ENCODE peak calls at places on chromosomes 13 and 19, in five cellular contexts. One of them, this sample, is unnamed.
A peak's percentile ranks its signal among the peaks of the same experiment; 100 is the strongest.

GRCh38 chr19:4575267-4575793 is 15.8 kb upstream of the SEMA6B start:
- DNase-seq in thoracic aorta: no peak
- DNase-seq in tibial nerve: no peak
- DNase-seq in CD4-positive, CD25-positive, alpha-beta regulatory T cell: no peak
- DNase-seq in CD4-positive, alpha-beta memory T cell: no peak
- DNase-seq in this sample: peak; percentile 65

GRCh38 chr13:86051134-86052103 is 252.2 kb upstream of the SLITRK6 start:
- DNase-seq in tibial nerve: no peak
- DNase-seq in CD4-positive, CD25-positive, alpha-beta regulatory T cell: no peak
- DNase-seq in thoracic aorta: no peak
- DNase-seq in CD4-positive, alpha-beta memory T cell: no peak
- DNase-seq in this sample: no peak

GRCh38 chr13:110379905-110380341 is 72.8 kb downstream of the COL4A2 start:
- DNase-seq in CD4-positive, alpha-beta memory T cell: no peak
- DNase-seq in tibial nerve: no peak
- DNase-seq in thoracic aorta: no peak
- DNase-seq in CD4-positive, CD25-positive, alpha-beta regulatory T cell: no peak
- DNase-seq in this sample: no peak

GRCh38 chr13:82002693-82003092 is 1661.8 kb upstream of the SPRY2 start:
- DNase-seq in CD4-positive, alpha-beta memory T cell: no peak
- DNase-seq in thoracic aorta: no peak
- DNase-seq in CD4-positive, CD25-positive, alpha-beta regulatory T cell: no peak
- DNase-seq in tibial nerve: no peak
- DNase-seq in this sample: no peak

GRCh38 chr13:40922437-40923040 is 96.6 kb downstream of the ELF1 start:
- DNase-seq in CD4-positive, alpha-beta memory T cell: no peak
- DNase-seq in CD4-positive, CD25-positive, alpha-beta regulatory T cell: no peak
- DNase-seq in thoracic aorta: no peak
- DNase-seq in tibial nerve: no peak
- DNase-seq in this sample: no peak

GRCh38 chr13:33111414-33112110 is 95.3 kb downstream of the KL start:
- DNase-seq in tibial nerve: no peak
- DNase-seq in CD4-positive, alpha-beta memory T cell: no peak
- DNase-seq in CD4-positive, CD25-positive, alpha-beta regulatory T cell: no peak
- DNase-seq in thoracic aorta: no peak
- DNase-seq in this sample: no peak

GRCh38 chr19:5078179-5078578 is 109.3 kb downstream of the KDM4B start:
- DNase-seq in tibial nerve: no peak
- DNase-seq in thoracic aorta: no peak
- DNase-seq in CD4-positive, alpha-beta memory T cell: peak; percentile 47
- DNase-seq in CD4-positive, CD25-positive, alpha-beta regulatory T cell: no peak
- DNase-seq in this sample: no peak

GRCh38 chr19:3249408-3249807 is 24.9 kb downstream of the CELF5 start:
- DNase-seq in thoracic aorta: no peak
- DNase-seq in CD4-positive, CD25-positive, alpha-beta regulatory T cell: no peak
- DNase-seq in tibial nerve: no peak
- DNase-seq in CD4-positive, alpha-beta memory T cell: no peak
- DNase-seq in this sample: peak; percentile 69

GRCh38 chr19:17021793-17022590 is 4.6 kb downstream of the CPAMD8 start:
- DNase-seq in thoracic aorta: no peak
- DNase-seq in tibial nerve: no peak
- DNase-seq in CD4-positive, CD25-positive, alpha-beta regulatory T cell: no peak
- DNase-seq in CD4-positive, alpha-beta memory T cell: no peak
- DNase-seq in this sample: no peak

GRCh38 chr13:77124423-77124822 is 97.5 kb upstream of the FBXL3 start:
- DNase-seq in CD4-positive, CD25-positive, alpha-beta regulatory T cell: no peak
- DNase-seq in thoracic aorta: no peak
- DNase-seq in tibial nerve: no peak
- DNase-seq in CD4-positive, alpha-beta memory T cell: no peak
- DNase-seq in this sample: no peak

GRCh38 chr13:28052945-28053344 is 47.4 kb downstream of the FLT3 start:
- DNase-seq in thoracic aorta: no peak
- DNase-seq in CD4-positive, alpha-beta memory T cell: no peak
- DNase-seq in CD4-positive, CD25-positive, alpha-beta regulatory T cell: no peak
- DNase-seq in tibial nerve: no peak
- DNase-seq in this sample: no peak

GRCh38 chr19:2488942-2489731 is 13.2 kb downstream of the GADD45B start:
- DNase-seq in CD4-positive, CD25-positive, alpha-beta regulatory T cell: no peak
- DNase-seq in CD4-positive, alpha-beta memory T cell: no peak
- DNase-seq in tibial nerve: no peak
- DNase-seq in thoracic aorta: no peak
- DNase-seq in this sample: peak; percentile 31

GRCh38 chr19:1992759-1993260 is 22.7 kb downstream of the BTBD2 start:
- DNase-seq in thoracic aorta: no peak
- DNase-seq in CD4-positive, CD25-positive, alpha-beta regulatory T cell: no peak
- DNase-seq in tibial nerve: no peak
- DNase-seq in CD4-positive, alpha-beta memory T cell: peak; percentile 27
- DNase-seq in this sample: no peak

GRCh38 chr13:30019648-30020626 is 169.5 kb upstream of the UBL3 start:
- DNase-seq in CD4-positive, CD25-positive, alpha-beta regulatory T cell: no peak
- DNase-seq in CD4-positive, alpha-beta memory T cell: no peak
- DNase-seq in thoracic aorta: no peak
- DNase-seq in tibial nerve: no peak
- DNase-seq in this sample: no peak

GRCh38 chr19:4077800-4078683 is 11.3 kb upstream of the ZBTB7A start:
- DNase-seq in CD4-positive, alpha-beta memory T cell: peak; percentile 59
- DNase-seq in thoracic aorta: no peak
- DNase-seq in tibial nerve: peak; percentile 73
- DNase-seq in CD4-positive, CD25-positive, alpha-beta regulatory T cell: no peak
- DNase-seq in this sample: no peak

GRCh38 chr19:49327878-49328544 is 3.0 kb upstream of the SLC6A16 start:
- DNase-seq in CD4-positive, alpha-beta memory T cell: peak; percentile 52
- DNase-seq in tibial nerve: no peak
- DNase-seq in CD4-positive, CD25-positive, alpha-beta regulatory T cell: no peak
- DNase-seq in thoracic aorta: no peak
- DNase-seq in this sample: peak; percentile 50

GRCh38 chr19:3073159-3073563 is 10.9 kb upstream of the TLE5 start:
- DNase-seq in thoracic aorta: no peak
- DNase-seq in tibial nerve: no peak
- DNase-seq in CD4-positive, alpha-beta memory T cell: no peak
- DNase-seq in CD4-positive, CD25-positive, alpha-beta regulatory T cell: no peak
- DNase-seq in this sample: peak; percentile 98

GRCh38 chr13:82358284-82358683 is 1524.0 kb downstream of the SLITRK1 start:
- DNase-seq in CD4-positive, CD25-positive, alpha-beta regulatory T cell: no peak
- DNase-seq in CD4-positive, alpha-beta memory T cell: no peak
- DNase-seq in thoracic aorta: no peak
- DNase-seq in tibial nerve: no peak
- DNase-seq in this sample: no peak

GRCh38 chr19:38402967-38403674 is at the start of gene FAM98C:
- DNase-seq in tibial nerve: peak; percentile 92
- DNase-seq in CD4-positive, CD25-positive, alpha-beta regulatory T cell: peak; percentile 96
- DNase-seq in thoracic aorta: peak; percentile 73
- DNase-seq in CD4-positive, alpha-beta memory T cell: peak; percentile 97
- DNase-seq in this sample: peak; percentile 94

GRCh38 chr13:50365683-50366391 is 350.6 kb downstream of the KCNRG start:
- DNase-seq in thoracic aorta: no peak
- DNase-seq in CD4-positive, alpha-beta memory T cell: peak; percentile 69
- DNase-seq in tibial nerve: no peak
- DNase-seq in CD4-positive, CD25-positive, alpha-beta regulatory T cell: peak; percentile 11
- DNase-seq in this sample: peak; percentile 58

GRCh38 chr19:47274071-47274890 is at the start of gene INAFM1:
- DNase-seq in CD4-positive, CD25-positive, alpha-beta regulatory T cell: peak; percentile 99
- DNase-seq in thoracic aorta: peak; percentile 91
- DNase-seq in tibial nerve: peak; percentile 98
- DNase-seq in CD4-positive, alpha-beta memory T cell: peak; percentile 98
- DNase-seq in this sample: peak; percentile 99

GRCh38 chr19:3359850-3360493 is 6.4 kb upstream of the NFIC start:
- DNase-seq in CD4-positive, CD25-positive, alpha-beta regulatory T cell: no peak
- DNase-seq in thoracic aorta: no peak
- DNase-seq in tibial nerve: no peak
- DNase-seq in CD4-positive, alpha-beta memory T cell: no peak
- DNase-seq in this sample: peak; percentile 54

GRCh38 chr19:31930401-31930800 is 415.0 kb upstream of the ZNF507 start:
- DNase-seq in tibial nerve: no peak
- DNase-seq in CD4-positive, CD25-positive, alpha-beta regulatory T cell: no peak
- DNase-seq in thoracic aorta: no peak
- DNase-seq in CD4-positive, alpha-beta memory T cell: no peak
- DNase-seq in this sample: no peak

GRCh38 chr19:4172861-4173473 is 9.4 kb downstream of the SIRT6 start:
- DNase-seq in CD4-positive, alpha-beta memory T cell: peak; percentile 68
- DNase-seq in tibial nerve: no peak
- DNase-seq in thoracic aorta: no peak
- DNase-seq in CD4-positive, CD25-positive, alpha-beta regulatory T cell: peak; percentile 55
- DNase-seq in this sample: peak; percentile 27

DNA sequence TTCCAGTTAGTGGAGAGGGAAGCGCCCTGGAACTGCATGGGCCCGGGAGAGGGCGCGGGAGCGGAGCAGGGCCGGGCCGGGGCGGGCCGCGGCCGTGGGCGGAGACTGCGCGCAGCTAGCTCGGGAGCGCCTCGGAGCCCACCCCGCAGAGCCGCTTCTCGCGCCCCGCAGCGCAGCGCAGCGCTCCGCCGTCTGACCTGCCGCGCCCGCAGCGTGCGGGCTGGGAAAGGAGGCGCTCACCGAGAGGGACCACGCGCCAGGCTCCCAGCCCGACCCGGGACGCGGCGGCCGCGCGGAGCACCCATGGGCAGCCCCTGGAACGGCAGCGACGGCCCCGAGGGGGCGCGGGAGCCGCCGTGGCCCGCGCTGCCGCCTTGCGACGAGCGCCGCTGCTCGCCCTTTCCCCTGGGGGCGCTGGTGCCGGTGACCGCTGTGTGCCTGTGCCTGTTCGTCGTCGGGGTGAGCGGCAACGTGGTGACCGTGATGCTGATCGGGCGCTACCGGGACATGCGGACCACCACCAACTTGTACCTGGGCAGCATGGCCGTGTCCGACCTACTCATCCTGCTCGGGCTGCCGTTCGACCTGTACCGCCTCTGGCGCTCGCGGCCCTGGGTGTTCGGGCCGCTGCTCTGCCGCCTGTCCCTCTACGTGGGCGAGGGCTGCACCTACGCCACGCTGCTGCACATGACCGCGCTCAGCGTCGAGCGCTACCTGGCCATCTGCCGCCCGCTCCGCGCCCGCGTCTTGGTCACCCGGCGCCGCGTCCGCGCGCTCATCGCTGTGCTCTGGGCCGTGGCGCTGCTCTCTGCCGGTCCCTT is at the start of gene MLNR:
- DNase-seq in CD4-positive, alpha-beta memory T cell: peak; percentile 52
- DNase-seq in CD4-positive, CD25-positive, alpha-beta regulatory T cell: peak; percentile 20
- DNase-seq in thoracic aorta: no peak
- DNase-seq in tibial nerve: no peak
- DNase-seq in this sample: no peak
- H3K4me3 ChIP-seq in CD4-positive, alpha-beta memory T cell: no peak within 1 kb of the TSS
- H3K4me3 ChIP-seq in CD4-positive, CD25-positive, alpha-beta regulatory T cell: no peak within 1 kb of the TSS
- H3K4me3 ChIP-seq in thoracic aorta: peak within 1 kb of the TSS; percentile 66
- H3K4me3 ChIP-seq in tibial nerve: peak within 1 kb of the TSS; percentile 26
- H3K4me3 ChIP-seq in this sample: no peak within 1 kb of the TSS

GRCh38 chr19:13881692-13882418 is 4.9 kb downstream of the NANOS3 start:
- DNase-seq in tibial nerve: peak; percentile 46
- DNase-seq in CD4-positive, CD25-positive, alpha-beta regulatory T cell: no peak
- DNase-seq in thoracic aorta: no peak
- DNase-seq in CD4-positive, alpha-beta memory T cell: peak; percentile 66
- DNase-seq in this sample: no peak
- H3K4me3 ChIP-seq in tibial nerve: no peak overlapping the region
- H3K4me3 ChIP-seq in CD4-positive, CD25-positive, alpha-beta regulatory T cell: peak overlapping the region; percentile 53
- H3K4me3 ChIP-seq in thoracic aorta: no peak overlapping the region
- H3K4me3 ChIP-seq in CD4-positive, alpha-beta memory T cell: peak overlapping the region; percentile 9
- H3K4me3 ChIP-seq in this sample: no peak overlapping the region

GRCh38 chr13:26458196-26458734 is 99.2 kb upstream of the WASF3 start:
- DNase-seq in CD4-positive, CD25-positive, alpha-beta regulatory T cell: no peak
- DNase-seq in CD4-positive, alpha-beta memory T cell: no peak
- DNase-seq in tibial nerve: no peak
- DNase-seq in thoracic aorta: no peak
- DNase-seq in this sample: no peak

GRCh38 chr13:26460652-26461051 is 96.8 kb upstream of the WASF3 start:
- DNase-seq in thoracic aorta: no peak
- DNase-seq in CD4-positive, CD25-positive, alpha-beta regulatory T cell: no peak
- DNase-seq in tibial nerve: peak; percentile 40
- DNase-seq in CD4-positive, alpha-beta memory T cell: no peak
- DNase-seq in this sample: no peak

GRCh38 chr13:26456578-26457119 is 100.8 kb upstream of the WASF3 start:
- DNase-seq in thoracic aorta: no peak
- DNase-seq in CD4-positive, CD25-positive, alpha-beta regulatory T cell: no peak
- DNase-seq in tibial nerve: no peak
- DNase-seq in CD4-positive, alpha-beta memory T cell: no peak
- DNase-seq in this sample: no peak

GRCh38 chr13:26459276-26460131 is 98.0 kb upstream of the WASF3 start:
- DNase-seq in tibial nerve: no peak
- DNase-seq in CD4-positive, alpha-beta memory T cell: no peak
- DNase-seq in CD4-positive, CD25-positive, alpha-beta regulatory T cell: no peak
- DNase-seq in thoracic aorta: no peak
- DNase-seq in this sample: no peak

DNA sequence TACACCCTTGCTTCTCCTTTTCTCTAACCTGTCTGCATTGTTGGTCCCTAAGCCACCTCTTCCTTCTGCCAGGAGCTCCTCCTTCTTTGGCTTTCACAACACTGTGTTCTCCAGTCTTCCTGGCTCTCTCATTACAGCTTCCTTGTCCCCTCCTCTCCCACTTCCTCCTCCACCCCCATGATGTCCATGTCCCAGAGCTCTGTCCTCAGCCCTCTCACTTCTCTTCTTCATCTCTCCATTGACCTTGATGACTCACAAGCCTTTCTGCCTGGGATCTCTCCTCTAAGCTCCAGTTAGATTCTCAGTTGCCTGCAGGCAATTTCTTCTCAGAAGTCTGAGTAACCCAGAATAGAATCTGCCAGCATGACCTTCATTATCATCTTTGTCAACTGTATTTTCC is 100.3 kb upstream of the WASF3 start:
- DNase-seq in thoracic aorta: no peak
- DNase-seq in CD4-positive, CD25-positive, alpha-beta regulatory T cell: no peak
- DNase-seq in CD4-positive, alpha-beta memory T cell: no peak
- DNase-seq in tibial nerve: no peak
- DNase-seq in this sample: no peak
- H3K4me3 ChIP-seq in thoracic aorta: no peak overlapping the region
- H3K4me3 ChIP-seq in CD4-positive, CD25-positive, alpha-beta regulatory T cell: no peak overlapping the region
- H3K4me3 ChIP-seq in CD4-positive, alpha-beta memory T cell: no peak overlapping the region
- H3K4me3 ChIP-seq in tibial nerve: no peak overlapping the region
- H3K4me3 ChIP-seq in this sample: no peak overlapping the region

GRCh38 chr19:40284501-40285352 is at the start of gene AKT2:
- DNase-seq in CD4-positive, alpha-beta memory T cell: peak; percentile 93
- DNase-seq in CD4-positive, CD25-positive, alpha-beta regulatory T cell: peak; percentile 74
- DNase-seq in tibial nerve: no peak
- DNase-seq in thoracic aorta: no peak
- DNase-seq in this sample: peak; percentile 89

GRCh38 chr19:40284251-40284500 is 969 bp downstream of the AKT2 start:
- DNase-seq in tibial nerve: no peak
- DNase-seq in CD4-positive, alpha-beta memory T cell: no peak
- DNase-seq in thoracic aorta: no peak
- DNase-seq in CD4-positive, CD25-positive, alpha-beta regulatory T cell: no peak
- DNase-seq in this sample: no peak

GRCh38 chr19:40285353-40286234 is 449 bp upstream of the AKT2 start:
- DNase-seq in CD4-positive, CD25-positive, alpha-beta regulatory T cell: peak; percentile 98
- DNase-seq in CD4-positive, alpha-beta memory T cell: peak; percentile 100
- DNase-seq in thoracic aorta: peak; percentile 94
- DNase-seq in tibial nerve: peak; percentile 96
- DNase-seq in this sample: peak; percentile 99

GRCh38 chr19:40286674-40287421 is 1.7 kb upstream of the AKT2 start:
- DNase-seq in CD4-positive, CD25-positive, alpha-beta regulatory T cell: no peak
- DNase-seq in CD4-positive, alpha-beta memory T cell: no peak
- DNase-seq in thoracic aorta: no peak
- DNase-seq in tibial nerve: no peak
- DNase-seq in this sample: no peak

DNA sequence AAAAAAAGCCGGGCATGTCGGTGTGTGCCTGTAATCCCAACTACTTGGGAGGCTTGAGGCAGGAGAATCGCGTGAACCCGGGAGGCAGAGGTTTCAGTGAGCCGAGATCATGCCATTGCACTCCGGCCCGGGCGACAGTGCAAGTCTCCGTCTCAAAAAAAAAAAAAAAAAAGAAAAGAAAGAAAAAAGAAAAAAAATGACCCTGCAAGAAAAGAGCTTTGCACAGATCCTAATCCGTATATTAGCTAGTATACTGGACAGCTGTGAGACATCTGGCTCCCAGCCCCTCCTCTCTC is 1.0 kb upstream of the AKT2 start:
- DNase-seq in thoracic aorta: no peak
- DNase-seq in tibial nerve: no peak
- DNase-seq in CD4-positive, alpha-beta memory T cell: no peak
- DNase-seq in CD4-positive, CD25-positive, alpha-beta regulatory T cell: no peak
- DNase-seq in this sample: no peak
- H3K4me3 ChIP-seq in thoracic aorta: peak overlapping the region; percentile 96
- H3K4me3 ChIP-seq in tibial nerve: no peak overlapping the region
- H3K4me3 ChIP-seq in CD4-positive, alpha-beta memory T cell: no peak overlapping the region
- H3K4me3 ChIP-seq in CD4-positive, CD25-positive, alpha-beta regulatory T cell: no peak overlapping the region
- H3K4me3 ChIP-seq in this sample: no peak overlapping the region

This sample was measured in HAP-1.